ENCODE peak calls at places on chromosomes 5 and 9, in eight cellular contexts. M is tibial nerve; N is activated CD8-positive, alpha-beta memory T cell treated with anti-CD3 and anti-CD28 coated beads, Interleukin-2, amount 50 U/mL, for 48 hours; T is T-helper 9 cell; I is NT2/D1; D is globus pallidus; H is CD4-positive, alpha-beta memory T cell; O is choroid plexus epithelial cell. K is an unnamed sample.

GRCh38 chr9:79581388-79581787 is 9.6 kb downstream of the TLE4 start:
- DNase-seq in M (no peak), N (no peak), T (no peak), I (no peak), D (no peak), H (peak; percentile 62), O (peak; percentile 83), K (no peak)

GRCh38 chr9:113523421-113524141 is 60.1 kb downstream of the RGS3 start:
- DNase-seq in M (no peak), N (peak; percentile 86), T (peak; percentile 45), I (no peak), D (peak; percentile 47), H (peak; percentile 73), O (peak; percentile 30), K (peak; percentile 58)

GRCh38 chr5:2802693-2803365 is 51.4 kb upstream of the IRX2 start:
- DNase-seq in M (no peak), N (no peak), T (no peak), I (no peak), D (no peak), H (no peak), O (no peak), K (no peak)

GRCh38 chr5:42887094-42887493 is 75.4 kb upstream of the SELENOP start:
- DNase-seq in M (no peak), N (no peak), T (no peak), I (no peak), D (no peak), H (no peak), O (no peak), K (no peak)

GRCh38 chr5:170642776-170643436 is 139.1 kb downstream of the KCNIP1 start:
- DNase-seq in M (no peak), N (no peak), T (no peak), I (no peak), D (no peak), H (no peak), O (no peak), K (no peak)

GRCh38 chr9:34431661-34432060 is 26.7 kb downstream of the FAM219A start:
- DNase-seq in M (no peak), N (no peak), T (no peak), I (no peak), D (no peak), H (no peak), O (no peak), K (no peak)

GRCh38 chr9:113589890-113590289 is 126.4 kb downstream of the RGS3 start:
- DNase-seq in M (no peak), N (no peak), T (no peak), I (no peak), D (no peak), H (no peak), O (peak; percentile 79), K (no peak)

GRCh38 chr5:82440041-82440440 is 161.9 kb upstream of the RPS23 start:
- DNase-seq in M (no peak), N (no peak), T (no peak), I (no peak), D (no peak), H (no peak), O (peak; percentile 21), K (no peak)

GRCh38 chr9:87884578-87885459 is 2.1 kb downstream of the SPATA31E1 start:
- DNase-seq in M (no peak), N (peak; percentile 43), T (no peak), I (no peak), D (no peak), H (no peak), O (no peak), K (no peak)

GRCh38 chr5:33734541-33734940 is 157.2 kb downstream of the ADAMTS12 start:
- DNase-seq in M (no peak), N (no peak), T (no peak), I (no peak), D (no peak), H (no peak), O (peak; percentile 57), K (no peak)

GRCh38 chr9:33025572-33026347 is 687 bp downstream of the DNAJA1 start:
- DNase-seq in M (peak; percentile 25), N (peak; percentile 85), T (peak; percentile 69), I (no peak), D (peak; percentile 68), H (peak; percentile 89), O (peak; percentile 54), K (peak; percentile 76)

GRCh38 chr9:71506821-71507220 is 261.5 kb downstream of the CEMIP2 start:
- DNase-seq in M (no peak), N (no peak), T (no peak), I (no peak), D (no peak), H (no peak), O (peak; percentile 68), K (no peak)

GRCh38 chr5:178279026-178279722 is 46.6 kb upstream of the PHYKPL start:
- DNase-seq in M (no peak), N (no peak), T (no peak), I (no peak), D (no peak), H (no peak), O (no peak), K (no peak)

GRCh38 chr9:131410051-131410491 is 16.2 kb downstream of the PRRC2B start:
- DNase-seq in M (no peak), N (no peak), T (peak; percentile 11), I (no peak), D (no peak), H (peak; percentile 74), O (peak; percentile 71), K (no peak)

GRCh38 chr9:71762900-71763653 is 5.2 kb downstream of the CEMIP2 start:
- DNase-seq in M (no peak), N (no peak), T (no peak), I (no peak), D (no peak), H (no peak), O (peak; percentile 61), K (no peak)

GRCh38 chr9:133842174-133842573 is 104.0 kb upstream of the SARDH start:
- DNase-seq in M (peak; percentile 27), N (no peak), T (no peak), I (no peak), D (no peak), H (no peak), O (peak; percentile 42), K (no peak)

K was measured in B cell.